ENCODE peak calls at places on chromosomes 12 and 14, in seven cellular contexts. F, G, N, V, H, X and Q are unnamed samples.

GRCh38 chr12:47825239-47825639 is 5.5 kb upstream of the HDAC7 start:
- DNase-seq in F (peak; percentile 87), H (no peak), G (no peak), N (no peak), V (no peak), X (no peak), Q (no peak)

GRCh38 chr12:81570234-81570633 is 188.9 kb downstream of the PPFIA2 start:
- DNase-seq in X (no peak), H (no peak), G (no peak), F (no peak), N (no peak), V (no peak), Q (no peak)

GRCh38 chr12:5043589-5044419 is at the start of gene KCNA5:
- DNase-seq in F (no peak), G (peak; percentile 44), X (no peak), V (peak; percentile 3), H (no peak), N (no peak), Q (no peak)

GRCh38 chr12:43742106-43742505 is 16.5 kb downstream of the PUS7L start:
- DNase-seq in F (no peak), N (peak; percentile 39), G (no peak), V (peak; percentile 80), H (peak; percentile 80), X (no peak), Q (no peak)

GRCh38 chr12:122491991-122492390 is 8.7 kb downstream of the ZCCHC8 start:
- DNase-seq in G (no peak), F (no peak), H (no peak), X (no peak), V (no peak), N (peak; percentile 40), Q (no peak)

GRCh38 chr12:7748774-7749296 is 1.7 kb upstream of the CLEC4C start:
- DNase-seq in G (no peak), H (no peak), V (no peak), F (no peak), X (no peak), N (no peak), Q (peak; percentile 25)

GRCh38 chr12:72574138-72574537 is 302.0 kb downstream of the TRHDE start:
- DNase-seq in G (no peak), X (no peak), V (no peak), H (no peak), N (no peak), F (no peak), Q (no peak)

GRCh38 chr12:19799886-19800602 is 360.8 kb downstream of the AEBP2 start:
- DNase-seq in X (no peak), F (no peak), H (no peak), N (no peak), V (peak; percentile 71), G (no peak), Q (no peak)

GRCh38 chr12:88153959-88154358 is 11.9 kb downstream of the TMTC3 start:
- DNase-seq in H (no peak), G (no peak), N (no peak), X (no peak), V (peak; percentile 73), F (no peak), Q (no peak)

GRCh38 chr14:71242237-71242748 is 335.0 kb downstream of the PCNX1 start:
- DNase-seq in H (peak; percentile 37), F (no peak), X (no peak), N (peak; percentile 42), G (no peak), V (peak; percentile 64), Q (no peak)

GRCh38 chr14:86574026-86574777 is 1044.3 kb downstream of the FLRT2 start:
- DNase-seq in F (no peak), H (peak; percentile 11), V (peak; percentile 65), N (peak; percentile 5), G (no peak), X (no peak), Q (no peak)

GRCh38 chr14:29045237-29045636 is 278.6 kb downstream of the FOXG1 start:
- DNase-seq in F (no peak), G (no peak), V (no peak), H (no peak), N (no peak), X (no peak), Q (no peak)

GRCh38 chr12:120093592-120094355 is 22.8 kb downstream of the RAB35 start:
- DNase-seq in N (no peak), X (no peak), F (no peak), V (no peak), H (no peak), G (peak; percentile 13), Q (no peak)

GRCh38 chr14:77111021-77111420 is 13.0 kb downstream of the CIPC start:
- DNase-seq in G (peak; percentile 59), F (no peak), H (no peak), N (no peak), V (peak; percentile 32), X (no peak), Q (no peak)

GRCh38 chr14:94027566-94028449 is 1.7 kb downstream of the OTUB2 start:
- DNase-seq in N (no peak), X (no peak), H (no peak), V (no peak), G (no peak), F (no peak), Q (no peak)

GRCh38 chr12:38222011-38222410 is 94.6 kb upstream of the ALG10B start:
- DNase-seq in X (no peak), G (no peak), F (no peak), H (no peak), V (no peak), N (no peak), Q (no peak)

GRCh38 chr12:93007539-93007938 is 78.4 kb upstream of the EEA1 start:
- DNase-seq in G (no peak), N (no peak), F (no peak), V (peak; percentile 40), H (no peak), X (no peak), Q (no peak)

GRCh38 chr12:22043943-22044342 is 2.1 kb upstream of the CMAS start:
- DNase-seq in H (no peak), V (no peak), G (no peak), F (no peak), N (no peak), X (no peak), Q (no peak)

GRCh38 chr12:6224550-6224949 is 24.4 kb downstream of the CD9 start:
- DNase-seq in X (no peak), N (no peak), F (no peak), G (peak; percentile 88), V (peak; percentile 19), H (no peak), Q (no peak)

GRCh38 chr12:93122089-93122488 is 193.0 kb upstream of the EEA1 start:
- DNase-seq in H (peak; percentile 71), N (no peak), X (no peak), G (no peak), F (no peak), V (peak; percentile 59), Q (no peak)

GRCh38 chr12:9123741-9124140 is 8.0 kb upstream of the A2M start:
- DNase-seq in H (no peak), F (no peak), G (no peak), V (no peak), N (no peak), X (no peak), Q (no peak)

GRCh38 chr12:54890339-54890738 is 36.0 kb downstream of the MUCL1 start:
- DNase-seq in H (no peak), X (no peak), N (no peak), V (no peak), G (no peak), F (no peak), Q (no peak)

GRCh38 chr12:27785882-27786570 is 6.0 kb upstream of the MANSC4 start:
- DNase-seq in G (no peak), X (no peak), V (peak; percentile 59), F (no peak), N (peak; percentile 21), H (peak; percentile 70), Q (peak; percentile 18)

GRCh38 chr12:70875628-70876027 is 44.9 kb downstream of the PTPRR start:
- DNase-seq in N (no peak), F (no peak), X (no peak), H (no peak), G (no peak), V (no peak), Q (no peak)

GRCh38 chr14:76169776-76170175 is 18.1 kb downstream of the GPATCH2L start:
- DNase-seq in N (no peak), V (no peak), G (no peak), H (no peak), F (no peak), X (no peak), Q (no peak)

GRCh38 chr14:102731101-102731870 is 46.0 kb upstream of the TRAF3 start:
- DNase-seq in V (no peak), G (no peak), N (no peak), H (no peak), F (no peak), X (no peak), Q (no peak)

GRCh38 chr12:3035815-3036702 is 41.1 kb upstream of the TSPAN9 start:
- DNase-seq in H (no peak), N (peak; percentile 50), X (no peak), F (no peak), G (peak; percentile 50), V (peak; percentile 32), Q (no peak)

GRCh38 chr12:132206093-132206434 is 61.8 kb downstream of the NOC4L start:
- DNase-seq in G (no peak), F (no peak), H (no peak), V (no peak), N (no peak), X (no peak), Q (no peak)

GRCh38 chr14:50910495-50911420 is 33.5 kb downstream of the PYGL start:
- DNase-seq in H (no peak), V (no peak), X (no peak), N (no peak), F (no peak), G (no peak), Q (no peak)

GRCh38 chr12:6605425-6606330 is 1.5 kb downstream of the CHD4 start:
- DNase-seq in X (no peak), H (no peak), F (no peak), G (no peak), V (peak; percentile 25), N (peak; percentile 40), Q (no peak)

GRCh38 chr14:93010543-93011541 is 87.9 kb downstream of the CHGA start:
- DNase-seq in N (no peak), H (no peak), X (no peak), G (no peak), F (no peak), V (no peak), Q (no peak)

GRCh38 chr12:62709321-62709720 is 225.6 kb downstream of the PPM1H start:
- DNase-seq in N (no peak), F (no peak), H (no peak), X (no peak), G (no peak), V (peak; percentile 91), Q (no peak)

GRCh38 chr14:64720190-64720589 is 16.0 kb downstream of the PLEKHG3 start:
- DNase-seq in V (no peak), N (peak; percentile 71), X (no peak), F (no peak), H (peak; percentile 79), G (no peak), Q (no peak)

GRCh38 chr12:91226-91625 is 24.7 kb downstream of the IQSEC3 start:
- DNase-seq in H (no peak), G (no peak), F (no peak), X (no peak), N (no peak), V (no peak), Q (no peak)